ENCODE peak calls at places on chromosome X, in four cellular contexts. M is GM06990, P is mesothelial cell of epicardium, U is ovary. Z is an unnamed sample.

GRCh38 chrX:42456301-42456700 is 321.7 kb downstream of the PPP1R2C start:
- DNase-seq in U (no peak), M (no peak), P (no peak), Z (no peak)

GRCh38 chrX:7330971-7331746 is 183.2 kb upstream of the PUDP start:
- DNase-seq in U (peak), P (no peak), M (no peak), Z (no peak)

GRCh38 chrX:107483976-107484726 is 34.7 kb downstream of the FRMPD3 start:
- DNase-seq in P (peak), U (peak), M (peak), Z (no peak)

GRCh38 chrX:78708171-78708570 is 39.3 kb upstream of the LPAR4 start:
- DNase-seq in P (no peak), U (peak), M (no peak), Z (no peak)

GRCh38 chrX:64698317-64698716 is 277.9 kb downstream of the ZC4H2 start:
- DNase-seq in U (no peak), M (no peak), P (no peak), Z (no peak)

GRCh38 chrX:124829930-124830329 is 483.6 kb downstream of the SH2D1A start:
- DNase-seq in U (no peak), M (no peak), P (no peak), Z (no peak)

GRCh38 chrX:17706676-17707075 is 30.6 kb upstream of the SCML1 start:
- DNase-seq in M (no peak), U (no peak), P (no peak), Z (no peak)

GRCh38 chrX:122641136-122641535 is 542.9 kb upstream of the GRIA3 start:
- DNase-seq in M (no peak), P (no peak), U (no peak), Z (no peak)

GRCh38 chrX:34404386-34405070 is 252.6 kb downstream of the TMEM47 start:
- DNase-seq in P (no peak), M (no peak), U (peak), Z (no peak)

GRCh38 chrX:42755820-42756219 is 22.1 kb downstream of the PPP1R2C start:
- DNase-seq in P (no peak), M (no peak), U (peak), Z (no peak)

GRCh38 chrX:75155454-75155829 is 641 bp downstream of the ABCB7 start:
- DNase-seq in U (no peak), P (no peak), M (peak), Z (no peak)

GRCh38 chrX:57900961-57901360 is 9.3 kb downstream of the ZXDA start:
- DNase-seq in P (no peak), M (no peak), U (no peak), Z (no peak)

GRCh38 chrX:12984629-12985303 is 9.9 kb downstream of the TMSB4X start:
- DNase-seq in U (no peak), M (no peak), P (peak), Z (peak)

GRCh38 chrX:12790878-12791252 is 347 bp upstream of the PRPS2 start:
- DNase-seq in U (no peak), P (peak), M (no peak), Z (no peak)

GRCh38 chrX:150352114-150352513 is 11.0 kb upstream of the MAMLD1 start:
- DNase-seq in M (no peak), U (no peak), P (no peak), Z (no peak)

GRCh38 chrX:120560405-120560841 is 339 bp downstream of the CUL4B start:
- DNase-seq in U (no peak), M (no peak), P (peak), Z (peak)

GRCh38 chrX:79530310-79531108 is 163.4 kb upstream of the ITM2A start:
- DNase-seq in M (no peak), U (no peak), P (no peak), Z (no peak)

GRCh38 chrX:153766098-153766817 is 2.2 kb downstream of the PLXNB3 start:
- DNase-seq in U (peak), P (no peak), M (peak), Z (no peak)

GRCh38 chrX:139207655-139208054 is 322.9 kb upstream of the F9 start:
- DNase-seq in M (no peak), U (no peak), P (no peak), Z (no peak)

GRCh38 chrX:139211568-139212182 is 318.9 kb upstream of the F9 start:
- DNase-seq in M (no peak), P (no peak), U (no peak), Z (no peak)

GRCh38 chrX:139209342-139209741 is 321.2 kb upstream of the F9 start:
- DNase-seq in P (no peak), M (no peak), U (no peak), Z (no peak)

DNA sequence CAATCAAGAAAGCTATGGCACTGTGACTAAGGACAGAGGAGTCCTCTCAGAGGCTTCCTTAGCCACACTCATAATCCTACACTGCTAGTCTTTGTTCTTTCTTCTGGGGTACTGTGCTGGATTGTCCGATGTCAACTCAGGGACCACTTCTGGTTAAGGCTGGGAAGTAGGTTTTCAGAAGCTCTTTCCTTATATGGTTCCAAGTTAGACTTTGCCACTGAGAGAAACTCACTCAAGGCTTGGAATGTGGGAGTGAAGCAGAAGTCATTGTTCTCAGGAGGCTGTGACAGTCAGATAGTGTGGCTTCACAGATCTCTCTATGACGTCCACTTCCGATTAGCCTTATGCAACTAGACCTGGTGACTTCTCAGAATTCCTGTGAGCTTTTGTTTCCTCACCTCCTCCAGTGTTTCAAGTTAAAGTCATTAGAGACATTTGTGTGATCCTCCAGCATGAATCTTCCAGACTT is 317.3 kb upstream of the F9 start:
- DNase-seq in P (no peak), U (no peak), M (no peak), Z (no peak)
- TF ChIP-seq CTCF in P (no peak), U (no peak), M (no peak), Z (no peak)

GRCh38 chrX:28752330-28752729 is 165.1 kb downstream of the IL1RAPL1 start:
- DNase-seq in U (no peak), P (no peak), M (no peak), Z (no peak)
- TF ChIP-seq CTCF in U (no peak), P (no peak), M (no peak), Z (no peak)

DNA sequence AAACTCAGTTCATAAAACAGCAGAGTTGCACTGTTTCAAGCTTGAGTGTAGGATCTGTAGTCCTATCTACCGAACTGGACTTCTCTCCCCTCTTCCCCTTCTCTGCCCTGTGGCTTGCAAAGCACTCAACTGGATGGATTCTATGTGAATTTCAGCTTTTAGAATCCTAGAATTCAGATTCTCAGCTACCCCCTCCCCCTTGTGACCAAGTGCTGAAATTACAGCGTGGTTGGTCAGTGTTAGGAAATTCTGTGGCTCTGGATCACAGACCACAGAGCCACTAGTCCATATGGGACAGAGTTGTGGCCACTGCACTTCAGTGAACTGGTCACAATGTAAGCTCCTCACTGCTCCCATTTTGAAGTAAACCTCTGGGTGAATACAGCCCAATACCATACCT is 64.6 kb upstream of the TRPC5 start:
- DNase-seq in P (no peak), U (no peak), M (no peak), Z (no peak)
- TF ChIP-seq CTCF in P (peak), U (no peak), M (peak), Z (no peak)

GRCh38 chrX:45952030-45952429 is 593.2 kb downstream of the ZNF674 start:
- DNase-seq in P (no peak), M (no peak), U (no peak), Z (no peak)
- TF ChIP-seq CTCF in P (no peak), M (peak), U (no peak), Z (no peak)

GRCh38 chrX:20071511-20072079 is 45.1 kb downstream of the MAP7D2 start:
- DNase-seq in P (no peak), M (no peak), U (no peak), Z (no peak)

GRCh38 chrX:20063153-20063552 is 53.6 kb downstream of the MAP7D2 start:
- DNase-seq in M (no peak), P (no peak), U (no peak), Z (no peak)

GRCh38 chrX:20067709-20068315 is 48.9 kb downstream of the MAP7D2 start:
- DNase-seq in M (peak), U (peak), P (no peak), Z (no peak)

GRCh38 chrX:20063716-20064351 is 52.9 kb downstream of the MAP7D2 start:
- DNase-seq in M (no peak), P (no peak), U (no peak), Z (no peak)

DNA sequence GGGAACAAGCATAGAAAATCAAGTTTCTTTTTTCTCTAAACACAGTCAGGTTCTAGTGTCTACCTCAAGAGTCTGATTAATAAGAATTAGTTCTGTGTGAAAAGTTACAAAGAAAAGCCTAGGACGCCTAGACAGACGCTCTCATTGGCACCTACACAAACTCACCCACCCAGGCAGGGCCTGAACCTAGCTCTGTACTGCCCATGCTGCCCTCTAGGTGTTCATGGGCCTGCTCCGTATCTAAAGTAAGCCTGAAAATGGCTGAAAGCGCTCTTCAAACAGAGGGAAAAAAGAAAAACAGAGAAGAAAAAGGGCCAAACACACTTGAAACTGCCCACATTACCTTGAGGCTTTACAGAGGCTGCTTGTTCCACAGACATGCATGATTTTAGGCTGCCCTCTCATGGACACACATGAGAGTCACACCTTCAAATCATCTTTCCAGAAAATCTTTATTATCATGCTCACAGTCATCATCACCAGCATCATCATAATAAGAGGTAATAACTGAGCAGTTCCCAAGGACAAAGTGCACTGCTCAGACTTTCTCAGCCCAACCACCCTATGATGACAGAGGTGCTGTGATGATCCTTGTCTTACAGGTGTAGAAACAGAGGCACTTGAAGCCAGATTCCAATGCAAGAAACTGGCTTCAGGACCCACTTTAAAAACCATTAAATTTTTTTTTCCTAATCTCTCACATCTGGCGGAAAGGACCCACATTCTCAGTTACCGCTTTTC is 49.6 kb downstream of the MAP7D2 start:
- DNase-seq in P (no peak), M (no peak), U (peak), Z (no peak)
- TF ChIP-seq CTCF in P (no peak), M (peak), U (no peak), Z (no peak)

GRCh38 chrX:110045988-110046387 is 43.1 kb downstream of the TMEM164 start:
- DNase-seq in U (no peak), M (no peak), P (no peak), Z (no peak)
- TF ChIP-seq CTCF in U (no peak), M (peak), P (no peak), Z (no peak)

GRCh38 chrX:69387559-69388487 is 116.3 kb upstream of the NALF2 start:
- DNase-seq in P (peak), U (peak), M (peak), Z (no peak)

GRCh38 chrX:69389221-69389620 is 114.9 kb upstream of the NALF2 start:
- DNase-seq in U (no peak), M (no peak), P (no peak), Z (no peak)

GRCh38 chrX:69386681-69387080 is 117.4 kb upstream of the NALF2 start:
- DNase-seq in U (no peak), M (no peak), P (no peak), Z (no peak)

GRCh38 chrX:69388526-69388925 is 115.6 kb upstream of the NALF2 start:
- DNase-seq in P (no peak), M (no peak), U (no peak), Z (no peak)
- TF ChIP-seq CTCF in P (no peak), M (no peak), U (no peak), Z (no peak)

DNA sequence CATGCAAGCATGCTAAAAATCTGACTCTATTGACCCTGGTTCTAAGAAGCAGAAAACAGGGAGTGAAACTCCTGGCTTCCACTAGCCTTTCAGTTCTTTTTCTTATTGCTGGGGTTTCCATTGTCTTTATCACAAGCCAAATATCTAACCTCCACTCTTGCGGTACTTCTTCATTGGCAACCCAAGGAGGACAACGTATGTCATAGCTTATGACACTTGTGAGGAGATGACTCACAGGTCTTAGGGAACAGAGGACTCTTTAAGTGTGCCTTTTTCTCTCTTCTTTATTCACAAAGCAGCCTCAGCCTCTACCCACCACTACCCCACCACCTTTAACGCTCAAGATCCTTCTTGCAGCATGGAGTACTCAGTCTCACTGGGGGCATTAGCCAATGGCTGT is 124.2 kb downstream of the GUCY2F start:
- DNase-seq in P (no peak), M (no peak), U (no peak), Z (no peak)
- TF ChIP-seq CTCF in P (no peak), M (no peak), U (no peak), Z (no peak)

GRCh38 chrX:55135171-55135570 is 46.4 kb downstream of the PAGE2 start:
- DNase-seq in U (peak), M (no peak), P (no peak), Z (no peak)
- TF ChIP-seq CTCF in U (no peak), M (peak), P (peak), Z (peak)